ENCODE peak calls at places on chromosomes 13 and 19, in eight cellular contexts. One of them, this sample, is unnamed.
A peak's percentile ranks its signal among the peaks of the same experiment; 100 is the strongest.

GRCh38 chr13:113991676-113992179 is 17.9 kb upstream of the C13orf46 start:
- DNase-seq in fibroblast of lung: no peak
- DNase-seq in omental fat pad: no peak
- DNase-seq in neural crest cell: no peak
- DNase-seq in gastrocnemius medialis: no peak
- DNase-seq in right lobe of liver: no peak
- DNase-seq in testis: no peak
- DNase-seq in CD4-positive, alpha-beta T cell: no peak
- DNase-seq in this sample: no peak

GRCh38 chr13:42412812-42413795 is 141.2 kb downstream of the AKAP11 start:
- DNase-seq in right lobe of liver: no peak
- DNase-seq in testis: peak; percentile 61
- DNase-seq in CD4-positive, alpha-beta T cell: no peak
- DNase-seq in fibroblast of lung: no peak
- DNase-seq in omental fat pad: no peak
- DNase-seq in neural crest cell: no peak
- DNase-seq in gastrocnemius medialis: no peak
- DNase-seq in this sample: no peak

GRCh38 chr13:20438801-20439200 is 86.9 kb downstream of the CRYL1 start:
- DNase-seq in fibroblast of lung: peak; percentile 74
- DNase-seq in gastrocnemius medialis: no peak
- DNase-seq in CD4-positive, alpha-beta T cell: no peak
- DNase-seq in omental fat pad: no peak
- DNase-seq in testis: no peak
- DNase-seq in neural crest cell: no peak
- DNase-seq in right lobe of liver: no peak
- DNase-seq in this sample: no peak

GRCh38 chr13:113411216-113412023 is 41.9 kb downstream of the ADPRHL1 start:
- DNase-seq in right lobe of liver: no peak
- DNase-seq in omental fat pad: no peak
- DNase-seq in neural crest cell: no peak
- DNase-seq in testis: no peak
- DNase-seq in fibroblast of lung: peak; percentile 98
- DNase-seq in gastrocnemius medialis: peak; percentile 99
- DNase-seq in CD4-positive, alpha-beta T cell: no peak
- DNase-seq in this sample: no peak

GRCh38 chr13:22114630-22115311 is 443.9 kb downstream of the FGF9 start:
- DNase-seq in CD4-positive, alpha-beta T cell: peak; percentile 7
- DNase-seq in gastrocnemius medialis: peak; percentile 13
- DNase-seq in right lobe of liver: no peak
- DNase-seq in omental fat pad: no peak
- DNase-seq in neural crest cell: no peak
- DNase-seq in testis: no peak
- DNase-seq in fibroblast of lung: no peak
- DNase-seq in this sample: no peak

GRCh38 chr19:33376423-33376822 is 2.9 kb downstream of the CEBPG start:
- DNase-seq in gastrocnemius medialis: peak; percentile 63
- DNase-seq in testis: no peak
- DNase-seq in right lobe of liver: peak; percentile 85
- DNase-seq in fibroblast of lung: peak; percentile 89
- DNase-seq in neural crest cell: no peak
- DNase-seq in omental fat pad: peak; percentile 65
- DNase-seq in CD4-positive, alpha-beta T cell: no peak
- DNase-seq in this sample: no peak

GRCh38 chr19:38213911-38214625 is 10.0 kb downstream of the DPF1 start:
- DNase-seq in fibroblast of lung: peak; percentile 91
- DNase-seq in right lobe of liver: no peak
- DNase-seq in neural crest cell: no peak
- DNase-seq in testis: no peak
- DNase-seq in omental fat pad: no peak
- DNase-seq in CD4-positive, alpha-beta T cell: peak; percentile 19
- DNase-seq in gastrocnemius medialis: no peak
- DNase-seq in this sample: peak; percentile 83

GRCh38 chr13:40139896-40140520 is 484.5 kb downstream of the COG6 start:
- DNase-seq in omental fat pad: no peak
- DNase-seq in neural crest cell: no peak
- DNase-seq in testis: no peak
- DNase-seq in CD4-positive, alpha-beta T cell: no peak
- DNase-seq in right lobe of liver: no peak
- DNase-seq in gastrocnemius medialis: no peak
- DNase-seq in fibroblast of lung: no peak
- DNase-seq in this sample: no peak

GRCh38 chr19:23093832-23094231 is 23.0 kb upstream of the ZNF730 start:
- DNase-seq in right lobe of liver: no peak
- DNase-seq in omental fat pad: no peak
- DNase-seq in testis: no peak
- DNase-seq in gastrocnemius medialis: no peak
- DNase-seq in neural crest cell: no peak
- DNase-seq in CD4-positive, alpha-beta T cell: no peak
- DNase-seq in fibroblast of lung: no peak
- DNase-seq in this sample: no peak

GRCh38 chr19:47229674-47230121 is 1.3 kb downstream of the BBC3 start:
- DNase-seq in neural crest cell: no peak
- DNase-seq in fibroblast of lung: peak; percentile 45
- DNase-seq in testis: peak; percentile 45
- DNase-seq in omental fat pad: no peak
- DNase-seq in gastrocnemius medialis: no peak
- DNase-seq in CD4-positive, alpha-beta T cell: no peak
- DNase-seq in right lobe of liver: no peak
- DNase-seq in this sample: no peak

GRCh38 chr19:13400296-13400695 is 106.0 kb downstream of the CACNA1A start:
- DNase-seq in gastrocnemius medialis: no peak
- DNase-seq in right lobe of liver: no peak
- DNase-seq in omental fat pad: no peak
- DNase-seq in testis: no peak
- DNase-seq in CD4-positive, alpha-beta T cell: no peak
- DNase-seq in fibroblast of lung: no peak
- DNase-seq in neural crest cell: no peak
- DNase-seq in this sample: no peak

GRCh38 chr13:59834801-59835200 is 328.9 kb downstream of the DIAPH3 start:
- DNase-seq in neural crest cell: no peak
- DNase-seq in fibroblast of lung: peak; percentile 90
- DNase-seq in right lobe of liver: no peak
- DNase-seq in omental fat pad: no peak
- DNase-seq in testis: no peak
- DNase-seq in CD4-positive, alpha-beta T cell: no peak
- DNase-seq in gastrocnemius medialis: no peak
- DNase-seq in this sample: no peak

DNA sequence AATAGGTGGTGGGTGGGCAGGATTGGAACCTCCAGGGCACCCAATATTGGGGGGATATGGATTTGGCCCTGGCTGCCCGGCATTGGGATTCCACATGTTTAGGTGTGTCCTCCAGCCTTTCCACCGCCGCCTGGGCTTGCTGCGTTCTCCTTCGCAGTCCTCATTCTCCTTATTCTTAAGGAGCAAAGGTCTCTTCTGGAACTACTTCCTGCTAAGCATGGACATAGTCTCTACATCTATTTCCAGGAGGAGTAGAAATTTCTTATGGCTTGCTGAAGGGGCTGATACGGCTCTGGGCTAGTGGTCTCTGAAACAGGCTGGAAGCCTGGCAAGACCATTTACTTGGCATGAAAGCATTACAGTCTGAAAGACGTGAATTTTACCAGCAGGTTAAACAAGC is 9.2 kb upstream of the FCGBP start:
- DNase-seq in omental fat pad: no peak
- DNase-seq in right lobe of liver: no peak
- DNase-seq in fibroblast of lung: no peak
- DNase-seq in CD4-positive, alpha-beta T cell: no peak
- DNase-seq in testis: no peak
- DNase-seq in gastrocnemius medialis: no peak
- DNase-seq in neural crest cell: no peak
- DNase-seq in this sample: no peak
- TF ChIP-seq CTCF in omental fat pad: no peak
- TF ChIP-seq CTCF in right lobe of liver: no peak
- TF ChIP-seq CTCF in fibroblast of lung: no peak
- TF ChIP-seq CTCF in CD4-positive, alpha-beta T cell: no peak
- TF ChIP-seq CTCF in testis: no peak
- TF ChIP-seq CTCF in gastrocnemius medialis: no peak
- TF ChIP-seq CTCF in neural crest cell: no peak
- TF ChIP-seq CTCF in this sample: no peak

GRCh38 chr19:17259118-17259780 is 5.3 kb downstream of the USHBP1 start:
- DNase-seq in fibroblast of lung: no peak
- DNase-seq in omental fat pad: no peak
- DNase-seq in neural crest cell: no peak
- DNase-seq in gastrocnemius medialis: no peak
- DNase-seq in right lobe of liver: no peak
- DNase-seq in CD4-positive, alpha-beta T cell: no peak
- DNase-seq in testis: no peak
- DNase-seq in this sample: no peak

GRCh38 chr19:17260842-17261325 is 3.7 kb downstream of the USHBP1 start:
- DNase-seq in fibroblast of lung: peak; percentile 50
- DNase-seq in right lobe of liver: peak; percentile 88
- DNase-seq in testis: peak; percentile 82
- DNase-seq in gastrocnemius medialis: peak; percentile 77
- DNase-seq in CD4-positive, alpha-beta T cell: peak; percentile 87
- DNase-seq in neural crest cell: peak; percentile 88
- DNase-seq in omental fat pad: peak; percentile 63
- DNase-seq in this sample: peak; percentile 81

GRCh38 chr19:17262557-17262956 is 2.0 kb downstream of the USHBP1 start:
- DNase-seq in omental fat pad: no peak
- DNase-seq in fibroblast of lung: no peak
- DNase-seq in neural crest cell: no peak
- DNase-seq in CD4-positive, alpha-beta T cell: no peak
- DNase-seq in right lobe of liver: no peak
- DNase-seq in testis: no peak
- DNase-seq in gastrocnemius medialis: no peak
- DNase-seq in this sample: no peak

GRCh38 chr19:17256130-17256529 is 8.4 kb downstream of the USHBP1 start:
- DNase-seq in omental fat pad: no peak
- DNase-seq in neural crest cell: no peak
- DNase-seq in fibroblast of lung: no peak
- DNase-seq in testis: no peak
- DNase-seq in gastrocnemius medialis: no peak
- DNase-seq in CD4-positive, alpha-beta T cell: no peak
- DNase-seq in right lobe of liver: no peak
- DNase-seq in this sample: no peak

DNA sequence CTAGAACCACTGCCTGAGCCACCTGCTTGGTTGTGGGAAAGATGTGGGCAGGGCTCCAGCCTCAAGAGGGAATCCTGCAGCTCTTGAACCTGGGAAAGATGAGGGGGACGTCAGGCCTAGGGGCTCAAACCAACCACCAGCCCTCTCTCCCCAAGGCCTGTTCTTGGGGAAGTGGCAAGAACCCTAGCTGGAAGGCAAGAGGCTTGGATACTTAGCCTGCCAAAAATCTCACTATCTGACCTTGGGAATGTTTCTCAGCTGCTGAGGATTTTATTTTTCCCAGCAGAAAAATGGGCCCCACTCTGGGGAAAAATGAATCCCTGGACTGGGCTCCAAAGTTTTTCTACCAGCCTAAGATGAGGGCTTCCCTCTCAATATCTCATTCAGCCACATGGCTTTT is 4.6 kb downstream of the USHBP1 start:
- DNase-seq in CD4-positive, alpha-beta T cell: no peak
- DNase-seq in omental fat pad: no peak
- DNase-seq in fibroblast of lung: no peak
- DNase-seq in neural crest cell: no peak
- DNase-seq in right lobe of liver: no peak
- DNase-seq in testis: no peak
- DNase-seq in gastrocnemius medialis: no peak
- DNase-seq in this sample: no peak
- TF ChIP-seq CTCF in CD4-positive, alpha-beta T cell: no peak
- TF ChIP-seq CTCF in omental fat pad: no peak
- TF ChIP-seq CTCF in fibroblast of lung: no peak
- TF ChIP-seq CTCF in neural crest cell: no peak
- TF ChIP-seq CTCF in right lobe of liver: no peak
- TF ChIP-seq CTCF in testis: no peak
- TF ChIP-seq CTCF in gastrocnemius medialis: no peak
- TF ChIP-seq CTCF in this sample: no peak

GRCh38 chr19:34982275-34982674 is 17.8 kb upstream of the GRAMD1A start:
- DNase-seq in testis: no peak
- DNase-seq in gastrocnemius medialis: no peak
- DNase-seq in neural crest cell: no peak
- DNase-seq in CD4-positive, alpha-beta T cell: no peak
- DNase-seq in right lobe of liver: no peak
- DNase-seq in fibroblast of lung: no peak
- DNase-seq in omental fat pad: no peak
- DNase-seq in this sample: no peak

GRCh38 chr19:34985249-34986022 is 14.7 kb upstream of the GRAMD1A start:
- DNase-seq in right lobe of liver: peak; percentile 72
- DNase-seq in testis: no peak
- DNase-seq in omental fat pad: no peak
- DNase-seq in neural crest cell: no peak
- DNase-seq in fibroblast of lung: peak; percentile 43
- DNase-seq in CD4-positive, alpha-beta T cell: no peak
- DNase-seq in gastrocnemius medialis: peak; percentile 73
- DNase-seq in this sample: no peak

GRCh38 chr19:34988119-34988518 is 12.0 kb upstream of the GRAMD1A start:
- DNase-seq in fibroblast of lung: no peak
- DNase-seq in neural crest cell: no peak
- DNase-seq in gastrocnemius medialis: no peak
- DNase-seq in testis: no peak
- DNase-seq in omental fat pad: no peak
- DNase-seq in CD4-positive, alpha-beta T cell: no peak
- DNase-seq in right lobe of liver: no peak
- DNase-seq in this sample: no peak

GRCh38 chr19:34983786-34984185 is 16.3 kb upstream of the GRAMD1A start:
- DNase-seq in gastrocnemius medialis: no peak
- DNase-seq in CD4-positive, alpha-beta T cell: no peak
- DNase-seq in right lobe of liver: no peak
- DNase-seq in testis: no peak
- DNase-seq in omental fat pad: no peak
- DNase-seq in fibroblast of lung: no peak
- DNase-seq in neural crest cell: no peak
- DNase-seq in this sample: no peak

GRCh38 chr19:34984287-34984686 is 15.8 kb upstream of the GRAMD1A start:
- DNase-seq in CD4-positive, alpha-beta T cell: no peak
- DNase-seq in neural crest cell: no peak
- DNase-seq in testis: no peak
- DNase-seq in gastrocnemius medialis: no peak
- DNase-seq in fibroblast of lung: no peak
- DNase-seq in omental fat pad: no peak
- DNase-seq in right lobe of liver: no peak
- DNase-seq in this sample: no peak
- TF ChIP-seq CTCF in CD4-positive, alpha-beta T cell: no peak
- TF ChIP-seq CTCF in neural crest cell: no peak
- TF ChIP-seq CTCF in testis: no peak
- TF ChIP-seq CTCF in gastrocnemius medialis: no peak
- TF ChIP-seq CTCF in fibroblast of lung: no peak
- TF ChIP-seq CTCF in omental fat pad: no peak
- TF ChIP-seq CTCF in right lobe of liver: no peak
- TF ChIP-seq CTCF in this sample: no peak

DNA sequence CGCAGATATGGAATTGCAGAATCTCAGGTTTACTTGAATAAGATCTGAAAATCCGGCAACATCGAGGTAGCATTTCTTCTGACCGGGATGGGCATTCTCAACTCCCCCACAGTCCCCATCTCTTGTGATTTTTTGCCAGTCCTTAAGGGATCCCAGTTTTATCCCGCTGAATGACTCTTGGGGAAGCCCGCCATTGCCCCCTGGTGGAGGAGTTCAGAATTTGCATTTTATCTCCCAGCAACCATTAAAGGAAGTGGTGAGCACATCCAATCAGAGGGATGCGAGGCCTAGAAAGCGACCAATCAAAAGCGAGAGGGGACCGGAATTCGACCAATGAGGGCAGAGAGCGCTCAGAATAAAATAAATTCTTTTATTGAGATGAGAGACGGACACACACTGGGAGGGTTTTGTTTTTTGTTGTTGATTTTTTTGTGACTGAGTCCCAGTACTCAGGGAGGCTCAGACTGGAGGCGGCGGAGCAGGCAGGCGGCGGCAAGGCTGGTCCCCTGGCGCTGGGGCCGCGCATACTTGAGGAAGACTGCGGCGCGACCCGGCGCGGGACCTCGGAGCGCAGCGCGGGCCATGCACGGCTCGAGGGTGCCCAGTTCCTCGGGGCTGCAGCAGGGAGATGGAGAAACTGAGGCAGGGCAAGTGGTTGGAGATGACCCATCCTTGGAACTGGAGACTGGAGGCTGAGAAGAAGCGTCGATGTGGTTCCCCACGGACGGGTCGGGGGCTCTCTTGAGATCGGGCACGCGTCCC is 3.9 kb upstream of the TTC9B start:
- DNase-seq in omental fat pad: peak; percentile 36
- DNase-seq in gastrocnemius medialis: peak; percentile 83
- DNase-seq in right lobe of liver: peak; percentile 45
- DNase-seq in CD4-positive, alpha-beta T cell: peak; percentile 59
- DNase-seq in testis: peak; percentile 89
- DNase-seq in neural crest cell: peak; percentile 74
- DNase-seq in fibroblast of lung: peak; percentile 83
- DNase-seq in this sample: peak; percentile 68
- TF ChIP-seq CTCF in omental fat pad: peak; percentile 63
- TF ChIP-seq CTCF in gastrocnemius medialis: peak; percentile 84
- TF ChIP-seq CTCF in right lobe of liver: peak; percentile 87
- TF ChIP-seq CTCF in CD4-positive, alpha-beta T cell: peak; percentile 86
- TF ChIP-seq CTCF in testis: peak; percentile 97
- TF ChIP-seq CTCF in neural crest cell: peak; percentile 85
- TF ChIP-seq CTCF in fibroblast of lung: peak; percentile 85
- TF ChIP-seq CTCF in this sample: peak; percentile 86